ENCODE peak calls at places on chromosomes 2 and 18, in nine cellular contexts. O, M, H, U, B, W, I, E and C are unnamed samples.
A peak's percentile ranks its signal among the peaks of the same experiment; 100 is the strongest.

GRCh38 chr2:160358051-160358450 is 135.6 kb downstream of the RBMS1 start:
- DNase-seq in O (no peak), M (no peak), H (no peak), U (no peak), B (no peak), W (no peak), I (no peak), E (peak; percentile 80), C (no peak)

GRCh38 chr2:17578466-17578928 is 38.0 kb downstream of the VSNL1 start:
- DNase-seq in O (no peak), M (no peak), H (no peak), U (no peak), B (no peak), W (no peak), I (peak; percentile 20), E (no peak), C (no peak)

GRCh38 chr18:22676423-22676822 is 256.7 kb upstream of the RBBP8 start:
- DNase-seq in O (no peak), M (peak; percentile 30), H (no peak), U (no peak), B (no peak), W (no peak), I (no peak), E (peak; percentile 54), C (no peak)

GRCh38 chr18:13481820-13482640 is 244.3 kb downstream of the FAM210A start:
- DNase-seq in O (peak; percentile 8), M (no peak), H (no peak), U (no peak), B (no peak), W (no peak), I (no peak), E (no peak), C (no peak)

GRCh38 chr18:9478545-9478944 is 3.2 kb downstream of the RALBP1 start:
- DNase-seq in O (no peak), M (no peak), H (no peak), U (peak; percentile 24), B (no peak), W (no peak), I (no peak), E (no peak), C (no peak)

GRCh38 chr18:68263481-68263880 is 451.4 kb downstream of the TMX3 start:
- DNase-seq in O (no peak), M (no peak), H (no peak), U (no peak), B (no peak), W (no peak), I (no peak), E (peak; percentile 48), C (no peak)

GRCh38 chr18:13464432-13465125 is 246.0 kb downstream of the LDLRAD4 start:
- DNase-seq in O (peak; percentile 59), M (no peak), H (no peak), U (no peak), B (no peak), W (peak; percentile 20), I (no peak), E (no peak), C (peak; percentile 77)

GRCh38 chr2:197240018-197240712 is 70.4 kb downstream of the ANKRD44 start:
- DNase-seq in O (no peak), M (no peak), H (no peak), U (no peak), B (no peak), W (no peak), I (no peak), E (no peak), C (no peak)

GRCh38 chr2:28101123-28101522 is 210.6 kb downstream of the BABAM2 start:
- DNase-seq in O (no peak), M (no peak), H (no peak), U (no peak), B (no peak), W (no peak), I (no peak), E (peak; percentile 35), C (no peak)

GRCh38 chr18:13035249-13035914 is 44.2 kb downstream of the CEP192 start:
- DNase-seq in O (no peak), M (no peak), H (no peak), U (no peak), B (no peak), W (no peak), I (no peak), E (peak; percentile 44), C (no peak)

GRCh38 chr2:85594715-85595377 is 699 bp upstream of the RNF181 start:
- DNase-seq in O (no peak), M (no peak), H (no peak), U (no peak), B (no peak), W (no peak), I (no peak), E (no peak), C (no peak)

GRCh38 chr2:121355488-121355887 is 70.5 kb upstream of the TFCP2L1 start:
- DNase-seq in O (peak; percentile 67), M (no peak), H (no peak), U (no peak), B (no peak), W (no peak), I (no peak), E (no peak), C (no peak)

GRCh38 chr2:160365691-160366367 is 127.8 kb downstream of the RBMS1 start:
- DNase-seq in O (peak; percentile 71), M (no peak), H (peak; percentile 18), U (peak; percentile 51), B (peak; percentile 68), W (no peak), I (peak; percentile 53), E (no peak), C (peak; percentile 84)

GRCh38 chr2:179429597-179429996 is 165.0 kb upstream of the SESTD1 start:
- DNase-seq in O (no peak), M (no peak), H (no peak), U (no peak), B (no peak), W (no peak), I (no peak), E (no peak), C (no peak)

GRCh38 chr2:127674241-127675209 is 805 bp downstream of the LIMS2 start:
- DNase-seq in O (no peak), M (no peak), H (no peak), U (no peak), B (no peak), W (no peak), I (peak; percentile 13), E (no peak), C (peak; percentile 68)

GRCh38 chr18:44729631-44730101 is 49.0 kb downstream of the SETBP1 start:
- DNase-seq in O (no peak), M (no peak), H (no peak), U (no peak), B (no peak), W (no peak), I (no peak), E (peak; percentile 79), C (no peak)

GRCh38 chr2:198337368-198337767 is 533.0 kb downstream of the PLCL1 start:
- DNase-seq in O (no peak), M (no peak), H (no peak), U (no peak), B (no peak), W (no peak), I (no peak), E (no peak), C (no peak)

GRCh38 chr2:231460073-231460861 is 4.0 kb downstream of the NCL start:
- DNase-seq in O (no peak), M (no peak), H (no peak), U (no peak), B (no peak), W (no peak), I (no peak), E (no peak), C (no peak)
- TF ChIP-seq POLR2A in O (no peak), M (no peak), H (no peak), U (no peak), B (no peak), W (no peak), I (no peak), E (no peak), C (no peak)

DNA sequence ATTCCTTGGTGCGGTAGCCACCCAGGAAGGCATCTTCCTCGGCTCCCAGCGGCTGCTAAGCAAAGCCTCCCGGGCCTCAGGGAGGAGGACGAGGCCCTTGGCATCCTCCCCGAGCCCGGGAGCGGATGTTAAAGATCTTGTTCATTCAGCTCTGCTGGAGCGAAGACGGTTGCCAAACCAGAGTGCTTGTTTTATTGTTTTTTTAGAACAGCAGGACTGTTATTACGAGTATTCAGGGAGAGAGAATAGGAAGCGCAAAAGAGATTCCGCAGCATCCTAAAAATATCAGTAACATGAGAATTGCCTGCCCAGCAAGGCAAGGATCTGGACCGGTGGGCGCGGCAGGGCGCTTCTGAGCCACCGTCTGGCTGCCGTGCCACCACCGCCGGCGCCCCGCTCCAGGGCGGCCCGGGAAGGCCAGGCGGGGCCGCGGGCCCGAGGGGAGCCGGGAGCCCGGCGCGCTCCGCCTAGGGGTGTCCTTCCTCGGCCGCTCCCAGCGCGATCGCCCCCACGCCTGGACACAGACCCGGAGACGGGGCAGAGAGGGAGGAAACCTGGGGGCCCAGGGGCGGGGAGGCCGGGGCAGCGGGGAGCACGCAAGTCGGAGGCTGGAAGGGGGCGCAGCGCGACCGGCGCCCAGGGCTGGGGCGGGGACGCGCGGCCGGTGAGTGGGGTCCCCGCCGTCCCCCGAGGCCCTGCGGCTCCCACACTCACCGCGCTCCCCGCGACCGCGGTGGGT is 850 bp downstream of the CYS1 start:
- DNase-seq in O (no peak), M (peak; percentile 36), H (peak; percentile 29), U (peak; percentile 68), B (no peak), W (no peak), I (peak; percentile 55), E (peak; percentile 58), C (peak; percentile 62)
- H3K4me3 ChIP-seq in O (peak overlapping the region; percentile 68), M (peak overlapping the region; percentile 70), H (peak overlapping the region; percentile 36), U (peak overlapping the region; percentile 63), B (peak overlapping the region; percentile 68), W (peak overlapping the region; percentile 61), I (peak overlapping the region; percentile 66), E (peak overlapping the region; percentile 52), C (peak overlapping the region; percentile 27)

GRCh38 chr2:43136862-43137261 is 89.5 kb downstream of the ZFP36L2 start:
- DNase-seq in O (no peak), M (no peak), H (no peak), U (no peak), B (no peak), W (peak; percentile 11), I (no peak), E (no peak), C (no peak)
- H3K27ac ChIP-seq in O (peak overlapping the region; percentile 83), M (no peak overlapping the region), H (no peak overlapping the region), U (no peak overlapping the region), B (no peak overlapping the region), W (peak overlapping the region; percentile 61), I (no peak overlapping the region), E (no peak overlapping the region), C (no peak overlapping the region)

DNA sequence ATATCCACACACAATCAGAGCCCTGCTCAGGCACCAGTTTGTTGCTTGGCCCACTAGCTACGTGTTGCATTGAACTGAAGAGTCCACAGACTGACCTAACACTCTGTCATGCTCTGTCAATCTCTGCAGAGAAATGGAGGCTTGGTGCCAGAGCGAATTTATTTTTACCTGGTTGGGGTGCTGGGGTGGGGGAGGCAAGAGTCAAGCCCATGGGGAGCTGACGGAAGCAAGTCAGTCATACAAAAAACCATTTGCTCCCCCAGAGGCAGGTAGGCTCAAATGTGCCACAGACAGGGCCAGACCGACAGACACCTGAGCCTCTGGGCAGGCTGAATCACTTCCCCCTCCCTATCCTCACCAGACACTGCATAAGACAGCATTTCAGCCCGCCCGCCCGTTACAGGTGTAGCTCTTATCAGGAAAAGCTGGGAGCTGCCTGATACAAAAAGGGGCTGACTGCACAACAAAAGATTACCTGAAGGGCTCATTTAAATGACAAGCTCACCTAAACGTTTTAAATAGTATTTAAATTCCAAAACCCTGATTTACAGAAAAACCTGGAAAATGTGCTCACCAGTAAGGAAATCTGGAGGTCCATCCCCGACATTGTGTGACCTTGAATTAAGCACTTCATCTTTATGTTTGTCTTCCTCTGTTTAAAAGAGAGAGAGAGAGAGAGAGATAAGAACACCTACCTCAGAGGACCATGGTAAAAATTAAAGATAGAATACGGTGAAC is 2.1 kb upstream of the PCBP1 start:
- DNase-seq in O (peak; percentile 61), M (no peak), H (peak; percentile 48), U (peak; percentile 54), B (no peak), W (no peak), I (peak; percentile 74), E (no peak), C (no peak)
- TF ChIP-seq POLR2A in O (peak; percentile 35), M (no peak), H (no peak), U (no peak), B (no peak), W (peak; percentile 37), I (no peak), E (no peak), C (no peak)